ENCODE peak calls at places on chromosomes 5 and 9, in ten cellular contexts. G is stomach; M is choroid plexus epithelial cell; E is Peyer's patch; K is tibial nerve; O is skeletal muscle cell; U is CD8-positive, alpha-beta T cell; J is fibroblast of lung; X is foreskin fibroblast; Y is dorsolateral prefrontal cortex. N is an unnamed sample.

GRCh38 chr5:8908055-8908683 is 637.7 kb downstream of the SEMA5A start:
- DNase-seq in G (no peak), M (peak; percentile 69), E (no peak), K (no peak), O (no peak), U (no peak), J (peak; percentile 23), X (no peak), Y (no peak), N (no peak)

GRCh38 chr5:171984748-171985419 is 21.6 kb downstream of the FBXW11 start:
- DNase-seq in G (no peak), M (peak; percentile 75), E (no peak), K (no peak), O (peak; percentile 74), U (peak; percentile 49), J (peak; percentile 98), X (peak; percentile 91), Y (no peak), N (no peak)

GRCh38 chr5:10228288-10228687 is 21.4 kb downstream of the ATPSCKMT start:
- DNase-seq in G (no peak), M (no peak), E (no peak), K (no peak), O (no peak), U (no peak), J (no peak), X (no peak), Y (no peak), N (no peak)

GRCh38 chr9:33676746-33677505 is 118.4 kb upstream of the PRSS3 start:
- DNase-seq in G (peak; percentile 25), M (no peak), E (peak; percentile 17), K (no peak), O (no peak), U (no peak), J (peak; percentile 36), X (peak; percentile 12), Y (peak; percentile 45), N (peak; percentile 30)

GRCh38 chr9:114290561-114290986 is 32.3 kb upstream of the ORM1 start:
- DNase-seq in G (no peak), M (no peak), E (no peak), K (no peak), O (no peak), U (no peak), J (no peak), X (no peak), Y (peak; percentile 8), N (peak; percentile 40)

GRCh38 chr9:127104465-127105311 is 17.7 kb downstream of the ANGPTL2 start:
- DNase-seq in G (no peak), M (no peak), E (no peak), K (no peak), O (no peak), U (no peak), J (no peak), X (peak; percentile 20), Y (no peak), N (no peak)

GRCh38 chr5:78602400-78602799 is 46.2 kb downstream of the LHFPL2 start:
- DNase-seq in G (no peak), M (no peak), E (no peak), K (no peak), O (no peak), U (no peak), J (peak; percentile 38), X (no peak), Y (no peak), N (no peak)

GRCh38 chr9:115231116-115231515 is 113.2 kb upstream of the TNC start:
- DNase-seq in G (no peak), M (no peak), E (no peak), K (no peak), O (no peak), U (no peak), J (no peak), X (no peak), Y (no peak), N (no peak)

GRCh38 chr5:141412853-141413539 is at the start of gene PCDHGA10:
- DNase-seq in G (peak; percentile 67), M (peak; percentile 83), E (peak; percentile 57), K (no peak), O (no peak), U (peak; percentile 52), J (peak; percentile 65), X (peak; percentile 71), Y (no peak), N (peak; percentile 69)

DNA sequence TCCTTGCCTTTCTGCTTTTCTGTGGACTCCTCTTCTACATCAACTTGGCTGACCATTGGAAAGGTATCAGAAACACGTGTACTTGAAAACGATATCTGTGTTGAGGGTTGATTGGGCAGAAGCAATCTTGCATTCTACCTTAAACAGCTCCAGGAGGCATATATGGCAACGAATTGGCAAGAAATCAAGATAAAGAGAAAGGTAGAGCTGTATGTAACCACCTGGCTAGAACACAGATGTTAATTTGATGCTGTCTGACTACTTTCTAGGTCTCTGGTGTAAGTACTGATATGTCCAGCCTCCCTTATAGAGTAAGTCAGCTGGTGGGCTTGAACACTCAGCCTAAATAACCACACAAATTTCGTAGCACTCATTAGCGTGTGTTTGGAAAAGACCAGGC is 1.3 kb downstream of the MAN1B1 start:
- DNase-seq in G (no peak), M (no peak), E (no peak), K (no peak), O (no peak), U (no peak), J (no peak), X (no peak), Y (no peak), N (no peak)
- H3K4me3 ChIP-seq in G (no peak overlapping the region), M (no peak overlapping the region), E (no peak overlapping the region), K (no peak overlapping the region), O (no peak overlapping the region), U (no peak overlapping the region), J (peak overlapping the region; percentile 74), X (peak overlapping the region; percentile 69), Y (peak overlapping the region; percentile 92), N (no peak overlapping the region)

GRCh38 chr9:124594673-124595072 is 87.5 kb upstream of the NR5A1 start:
- DNase-seq in G (no peak), M (no peak), E (no peak), K (no peak), O (no peak), U (no peak), J (no peak), X (no peak), Y (no peak), N (no peak)

GRCh38 chr9:124590886-124591641 is 83.9 kb upstream of the NR5A1 start:
- DNase-seq in G (no peak), M (no peak), E (no peak), K (no peak), O (no peak), U (no peak), J (no peak), X (no peak), Y (no peak), N (no peak)

GRCh38 chr9:124595743-124596142 is 88.5 kb upstream of the NR5A1 start:
- DNase-seq in G (no peak), M (no peak), E (no peak), K (no peak), O (no peak), U (no peak), J (no peak), X (no peak), Y (no peak), N (no peak)

GRCh38 chr9:124594215-124594614 is 87.0 kb upstream of the NR5A1 start:
- DNase-seq in G (no peak), M (no peak), E (no peak), K (no peak), O (no peak), U (no peak), J (no peak), X (no peak), Y (no peak), N (no peak)

DNA sequence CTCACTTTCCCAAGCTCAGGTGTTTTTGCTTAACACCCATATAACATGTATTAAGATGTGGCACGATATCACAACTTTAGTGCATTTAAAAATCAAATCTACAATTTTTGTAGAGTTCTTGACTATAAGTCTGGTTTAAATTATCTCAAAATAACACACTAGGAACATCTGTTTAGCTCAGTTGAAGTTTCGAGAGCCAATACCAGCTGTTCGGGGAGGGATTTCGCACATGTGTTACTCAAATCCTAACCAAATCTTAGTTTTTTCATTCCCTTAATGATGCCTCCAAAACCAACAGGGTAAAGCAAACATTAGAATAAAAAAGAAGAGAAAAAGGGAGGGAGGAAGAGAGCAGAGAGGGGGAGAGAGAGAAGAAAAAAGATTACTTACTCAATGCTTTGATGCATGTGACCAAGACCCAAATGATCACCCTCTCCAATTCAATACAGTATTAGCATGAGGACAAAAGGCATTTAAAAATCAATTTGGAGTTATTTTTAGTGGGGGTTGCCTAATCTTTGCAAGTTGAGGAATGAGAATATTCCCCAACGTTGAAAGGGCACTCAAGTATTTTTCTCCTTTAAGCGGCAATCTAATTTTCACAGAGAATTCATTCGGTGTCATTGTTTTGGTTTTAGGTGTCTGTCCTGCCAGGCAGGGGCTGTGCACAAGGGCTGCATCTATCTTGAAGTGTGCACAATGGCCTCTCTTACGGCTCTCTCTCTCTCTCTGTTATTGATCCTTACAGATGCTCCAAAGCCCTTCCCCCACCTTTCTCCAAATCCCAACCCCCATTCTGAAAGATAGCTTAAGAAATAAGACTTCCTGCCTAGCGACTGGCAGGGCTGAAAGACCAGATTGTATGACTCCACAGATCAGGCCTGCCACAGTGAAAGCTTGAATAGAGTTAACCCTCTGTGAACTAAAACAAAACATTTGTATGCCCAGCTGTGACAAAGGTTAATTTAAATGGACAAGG is 86.2 kb upstream of the NR5A1 start:
- DNase-seq in G (no peak), M (peak; percentile 39), E (no peak), K (no peak), O (no peak), U (no peak), J (peak; percentile 25), X (no peak), Y (no peak), N (no peak)
- H3K4me3 ChIP-seq in G (no peak overlapping the region), M (no peak overlapping the region), E (no peak overlapping the region), K (no peak overlapping the region), O (no peak overlapping the region), U (no peak overlapping the region), J (no peak overlapping the region), X (no peak overlapping the region), Y (no peak overlapping the region), N (no peak overlapping the region)

DNA sequence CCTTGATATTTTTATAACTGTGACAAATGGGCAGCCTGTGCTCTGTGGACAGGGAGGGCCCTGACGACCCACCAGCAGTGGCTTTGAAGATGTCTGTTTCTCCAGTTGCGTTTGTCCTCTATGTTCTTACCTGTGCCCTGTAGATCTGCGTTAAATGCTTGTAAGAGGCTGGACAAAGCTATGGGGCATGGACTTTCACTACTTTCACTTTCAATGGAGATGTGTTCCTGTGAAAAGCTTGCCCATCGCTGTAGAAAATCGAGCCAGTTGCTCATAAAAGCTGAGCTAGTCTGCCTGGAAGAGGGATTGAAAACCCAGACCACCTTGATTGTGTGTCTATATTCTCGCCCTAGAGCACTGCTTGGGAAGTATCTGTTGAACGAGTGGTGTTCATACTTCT is 74.1 kb downstream of the PSAT1 start:
- DNase-seq in G (no peak), M (no peak), E (no peak), K (no peak), O (no peak), U (no peak), J (no peak), X (no peak), Y (no peak), N (no peak)
- H3K4me3 ChIP-seq in G (peak overlapping the region; percentile 16), M (no peak overlapping the region), E (no peak overlapping the region), K (no peak overlapping the region), O (peak overlapping the region; percentile 5), U (no peak overlapping the region), J (peak overlapping the region; percentile 7), X (no peak overlapping the region), Y (peak overlapping the region; percentile 36), N (no peak overlapping the region)

DNA sequence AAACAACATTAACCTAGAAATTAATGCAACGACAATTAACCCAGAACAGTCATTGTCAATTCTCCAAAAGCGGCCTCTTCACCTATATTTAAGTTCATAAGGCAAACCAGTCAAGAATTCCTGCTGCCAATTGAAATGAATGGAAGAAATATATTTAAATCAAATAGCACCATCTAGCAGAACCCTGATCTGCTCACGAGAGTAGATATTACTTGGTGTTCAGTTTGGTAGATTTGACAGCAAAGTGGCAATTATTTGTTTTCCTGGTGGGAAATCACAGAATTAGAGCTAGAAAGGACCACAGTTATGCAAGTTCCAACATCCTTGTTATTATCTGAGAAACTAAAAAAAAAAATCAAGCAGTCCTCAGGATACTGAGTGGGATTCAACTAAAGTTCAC is 2.3 kb downstream of the SSBP2 start:
- DNase-seq in G (no peak), M (peak; percentile 31), E (no peak), K (no peak), O (no peak), U (no peak), J (no peak), X (no peak), Y (no peak), N (no peak)
- H3K4me3 ChIP-seq in G (peak overlapping the region; percentile 97), M (no peak overlapping the region), E (no peak overlapping the region), K (no peak overlapping the region), O (peak overlapping the region; percentile 73), U (no peak overlapping the region), J (peak overlapping the region; percentile 91), X (no peak overlapping the region), Y (peak overlapping the region; percentile 82), N (peak overlapping the region; percentile 86)

N was measured in psoas muscle.